ENCODE peak calls at places on chromosomes 13 and 19, in four cellular contexts. Y is cardiac muscle cell, L is Peyer's patch, H is PC-9. C is an unnamed sample.

GRCh38 chr13:24208314-24208713 is 47.8 kb downstream of the SPATA13 start:
- DNase-seq in Y (no peak), L (no peak), H (no peak), C (no peak)

GRCh38 chr13:110126391-110126961 is 180.5 kb downstream of the COL4A1 start:
- DNase-seq in L (no peak), Y (peak; percentile 70), H (peak; percentile 81), C (no peak)

GRCh38 chr19:35207391-35207871 is 21.1 kb downstream of the FAM187B start:
- DNase-seq in H (peak; percentile 22), Y (no peak), L (no peak), C (no peak)

GRCh38 chr19:11737964-11738745 is 591 bp downstream of the ZNF823 start:
- DNase-seq in Y (peak; percentile 64), H (peak; percentile 63), L (peak; percentile 87), C (peak; percentile 86)

GRCh38 chr19:51294211-51294976 is 17.1 kb upstream of the IGLON5 start:
- DNase-seq in H (no peak), L (no peak), Y (no peak), C (no peak)

GRCh38 chr19:47225746-47226425 is 5.1 kb downstream of the BBC3 start:
- DNase-seq in Y (peak; percentile 96), H (peak; percentile 88), L (peak; percentile 93), C (peak; percentile 92)

GRCh38 chr13:114070098-114070799 is 62.2 kb downstream of the RASA3 start:
- DNase-seq in Y (no peak), L (peak; percentile 27), H (no peak), C (peak; percentile 42)

GRCh38 chr19:16889883-16890460 is 1.2 kb downstream of the F2RL3 start:
- DNase-seq in Y (no peak), H (no peak), L (no peak), C (no peak)

GRCh38 chr13:24511019-24511823 is 1.4 kb downstream of the PARP4 start:
- DNase-seq in L (peak; percentile 58), Y (no peak), H (peak; percentile 63), C (no peak)

GRCh38 chr19:33242911-33243310 is 17.3 kb upstream of the SLC7A10 start:
- DNase-seq in H (no peak), L (no peak), Y (no peak), C (no peak)

GRCh38 chr13:109874921-109875454 is 88.6 kb upstream of the IRS2 start:
- DNase-seq in L (no peak), Y (no peak), H (peak; percentile 32), C (no peak)

GRCh38 chr13:101941095-101941777 is 460.6 kb downstream of the FGF14 start:
- DNase-seq in H (no peak), L (no peak), Y (peak; percentile 2), C (no peak)

GRCh38 chr19:48487944-48488343 is 18.8 kb downstream of the CYTH2 start:
- DNase-seq in H (peak; percentile 97), Y (no peak), L (peak; percentile 85), C (no peak)

DNA sequence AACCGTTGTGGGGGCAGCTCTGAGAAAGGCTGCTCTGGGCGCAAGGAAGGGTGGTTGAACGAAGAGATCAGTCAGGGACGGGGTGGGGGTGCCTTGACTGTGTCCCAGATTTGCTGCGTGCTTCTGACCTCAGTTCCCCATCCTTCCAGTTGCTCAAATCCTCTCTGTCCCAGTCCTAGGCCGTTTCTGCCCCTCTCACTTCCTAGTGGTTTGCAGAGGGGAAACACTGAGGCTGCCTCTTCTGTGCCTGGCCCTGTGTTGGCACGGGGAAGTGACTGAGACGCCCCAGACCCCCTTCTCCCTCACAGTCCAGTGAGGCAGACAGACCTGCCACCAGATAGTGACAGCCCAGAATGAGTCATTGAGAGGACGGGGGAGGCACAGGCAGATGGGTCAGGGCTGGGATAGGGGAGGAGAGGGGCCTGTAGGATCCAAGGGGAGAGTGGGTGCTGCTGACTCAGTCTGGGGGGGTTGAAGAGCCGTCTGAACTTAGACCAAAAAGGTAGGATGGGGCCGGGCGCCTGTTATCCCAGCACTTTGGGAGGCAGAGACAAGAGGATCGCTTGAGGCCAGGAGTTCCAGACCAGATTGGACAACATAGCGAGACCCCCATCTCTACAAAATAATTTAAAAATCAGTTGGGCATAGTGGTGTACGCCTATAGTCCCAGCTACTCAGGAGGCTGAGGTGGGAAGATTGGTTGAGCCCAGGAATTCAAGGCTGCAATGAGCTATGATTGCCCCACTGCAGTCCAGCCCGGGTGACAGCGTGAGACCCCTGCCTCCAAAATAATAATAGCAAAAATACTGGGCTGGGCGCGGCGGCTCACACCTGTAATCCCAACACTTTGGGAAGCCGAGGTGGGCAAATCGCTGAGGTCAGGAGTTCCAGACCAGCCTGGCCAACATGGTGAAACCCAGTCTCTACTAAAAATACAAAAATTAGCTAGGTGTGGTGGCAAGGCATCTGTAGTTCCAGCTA is 26.4 kb downstream of the NUMBL start:
- DNase-seq in L (no peak), H (no peak), Y (no peak), C (no peak)
- H3K27me3 ChIP-seq in L (no peaks in the 10 kb centered on the region), H (no peaks in the 10 kb centered on the region), Y (no peaks in the 10 kb centered on the region), C (no peaks in the 10 kb centered on the region)

GRCh38 chr13:98690348-98691041 is 62.0 kb downstream of the SLC15A1 start:
- DNase-seq in H (no peak), L (no peak), Y (no peak), C (no peak)

GRCh38 chr13:98686281-98686680 is 66.2 kb downstream of the SLC15A1 start:
- DNase-seq in L (no peak), Y (no peak), H (no peak), C (no peak)

GRCh38 chr13:98688373-98688772 is 64.1 kb downstream of the SLC15A1 start:
- DNase-seq in H (no peak), L (no peak), Y (no peak), C (no peak)

GRCh38 chr13:98689347-98689968 is 63.0 kb downstream of the SLC15A1 start:
- DNase-seq in Y (no peak), H (no peak), L (no peak), C (no peak)

DNA sequence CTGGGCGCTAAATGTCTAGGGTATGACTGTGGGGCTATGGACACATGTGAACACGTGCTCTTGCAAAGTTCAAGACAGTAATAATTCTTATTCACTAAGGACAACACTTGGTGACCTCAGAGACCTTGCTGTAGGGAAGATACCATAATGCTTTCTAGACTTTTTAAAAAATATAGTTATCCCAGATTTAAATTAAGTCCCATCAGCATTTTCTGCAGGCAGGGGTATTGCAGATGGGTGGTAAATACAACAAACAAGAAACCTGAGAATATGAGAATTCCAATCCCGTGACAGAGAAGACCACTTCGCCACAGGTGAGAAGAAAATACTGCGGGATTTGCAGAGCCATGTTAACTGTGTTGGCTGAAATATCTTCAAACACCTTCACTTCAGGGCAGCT is 65.2 kb downstream of the SLC15A1 start:
- DNase-seq in L (no peak), H (no peak), Y (no peak), C (no peak)
- TF ChIP-seq CTCF in L (no peak), H (no peak), Y (no peak), C (no peak)

GRCh38 chr13:27825153-27825552 is 32.9 kb downstream of the GSX1 start:
- DNase-seq in L (no peak), Y (no peak), H (no peak), C (no peak)

GRCh38 chr13:27827646-27828045 is 35.4 kb downstream of the GSX1 start:
- DNase-seq in Y (no peak), L (no peak), H (no peak), C (no peak)

GRCh38 chr13:27830010-27830409 is 37.7 kb downstream of the GSX1 start:
- DNase-seq in L (peak; percentile 82), Y (peak; percentile 80), H (peak; percentile 20), C (peak; percentile 69)

GRCh38 chr13:27824121-27824520 is 31.8 kb downstream of the GSX1 start:
- DNase-seq in H (no peak), Y (no peak), L (no peak), C (no peak)

DNA sequence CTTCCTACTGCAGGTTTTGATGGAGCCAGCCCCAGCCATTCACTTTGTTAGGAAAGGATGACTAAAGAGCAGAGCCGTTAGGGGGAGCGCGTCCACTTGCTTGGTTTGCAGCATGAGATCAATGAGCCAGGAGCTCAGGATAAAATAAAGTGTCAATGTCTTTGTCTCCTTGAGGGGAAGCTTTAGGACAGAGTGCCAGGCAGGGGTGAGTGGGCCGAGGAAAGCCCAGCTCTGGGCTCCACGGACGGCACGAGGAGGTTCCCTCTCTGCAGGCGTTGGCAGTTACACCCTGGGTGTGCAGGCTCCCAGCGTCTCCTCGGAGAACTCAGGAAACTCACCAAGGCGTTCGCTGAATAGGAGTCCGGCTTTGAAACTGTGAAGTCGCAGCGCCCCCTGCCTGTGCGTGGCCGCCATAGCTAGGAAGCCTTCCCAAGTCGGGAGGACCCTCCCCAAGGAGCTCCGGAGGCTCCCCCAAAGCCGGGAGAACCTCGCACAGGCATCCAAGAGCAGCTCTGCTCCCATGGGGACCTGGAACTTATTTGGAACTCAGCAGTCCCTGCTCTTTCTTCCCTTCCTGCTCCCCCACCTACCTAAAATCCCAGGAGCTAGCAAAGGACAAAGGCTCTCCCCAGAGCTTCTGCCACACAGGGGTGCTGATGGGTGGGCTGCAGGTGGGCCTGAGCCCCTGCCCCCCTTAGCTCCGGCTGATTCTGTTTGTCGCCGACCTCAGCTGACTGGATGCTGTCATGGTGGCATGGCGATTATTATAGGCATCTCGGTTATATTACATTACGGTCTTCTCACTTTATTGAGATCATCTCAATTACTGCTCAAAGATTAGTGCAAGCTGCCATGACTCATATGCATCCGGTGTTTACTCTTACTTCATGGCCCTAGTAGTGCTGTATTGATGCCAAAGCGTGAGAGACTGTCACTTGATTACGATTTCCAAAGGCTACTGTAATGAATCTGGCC is 34.4 kb downstream of the GSX1 start:
- DNase-seq in L (peak; percentile 87), Y (peak; percentile 91), H (peak; percentile 66), C (peak; percentile 85)
- H3K27me3 ChIP-seq in L (no peaks in the 10 kb centered on the region), Y (peaks cover 96% of the 10 kb centered on the region), H (peaks cover 40% of the 10 kb centered on the region), C (peaks cover 8% of the 10 kb centered on the region)

GRCh38 chr19:56105090-56105701 is 15.9 kb downstream of the ZNF787 start:
- DNase-seq in H (peak; percentile 22), Y (peak; percentile 78), L (peak; percentile 85), C (peak; percentile 89)
- TF ChIP-seq CTCF in H (peak; percentile 59), Y (peak; percentile 51), L (peak; percentile 69), C (peak; percentile 89)

GRCh38 chr13:28719227-28719562 is 425 bp upstream of the SLC46A3 start:
- DNase-seq in Y (no peak), L (no peak), H (no peak), C (no peak)
- H3K27me3 ChIP-seq in Y (no peaks in the 10 kb centered on the region), L (no peaks in the 10 kb centered on the region), H (no peaks in the 10 kb centered on the region), C (no peaks in the 10 kb centered on the region)

GRCh38 chr19:15297416-15298224 is 34.7 kb downstream of the BRD4 start:
- DNase-seq in Y (no peak), H (no peak), L (no peak), C (no peak)
- TF ChIP-seq CTCF in Y (peak; percentile 18), H (no peak), L (no peak), C (peak; percentile 8)